ENCODE peak calls at places on chromosomes 5 and 9, in four cellular contexts. One of them, this sample, is unnamed.
A peak's percentile ranks its signal among the peaks of the same experiment; 100 is the strongest.

GRCh38 chr5:118561971-118562370 is 426.4 kb downstream of the DTWD2 start:
- DNase-seq in foreskin fibroblast: no peak
- DNase-seq in CD8-positive, alpha-beta T cell: no peak
- DNase-seq in GM23338: no peak
- DNase-seq in this sample: no peak

GRCh38 chr9:116580853-116581252 is 106.3 kb upstream of the TRIM32 start:
- DNase-seq in foreskin fibroblast: no peak
- DNase-seq in CD8-positive, alpha-beta T cell: no peak
- DNase-seq in GM23338: no peak
- DNase-seq in this sample: no peak

GRCh38 chr5:154603978-154604679 is 126.1 kb upstream of the HAND1 start:
- DNase-seq in foreskin fibroblast: no peak
- DNase-seq in CD8-positive, alpha-beta T cell: no peak
- DNase-seq in GM23338: peak; percentile 56
- DNase-seq in this sample: no peak

GRCh38 chr9:110897899-110898298 is 140.4 kb downstream of the LPAR1 start:
- DNase-seq in foreskin fibroblast: no peak
- DNase-seq in CD8-positive, alpha-beta T cell: no peak
- DNase-seq in GM23338: no peak
- DNase-seq in this sample: no peak

GRCh38 chr5:101390317-101390908 is 487.3 kb upstream of the ST8SIA4 start:
- DNase-seq in CD8-positive, alpha-beta T cell: no peak
- DNase-seq in foreskin fibroblast: peak; percentile 7
- DNase-seq in GM23338: peak; percentile 89
- DNase-seq in this sample: peak; percentile 16

GRCh38 chr5:179115845-179116524 is 55.8 kb downstream of the ZNF354C start:
- DNase-seq in GM23338: no peak
- DNase-seq in foreskin fibroblast: no peak
- DNase-seq in CD8-positive, alpha-beta T cell: no peak
- DNase-seq in this sample: no peak

GRCh38 chr5:96629774-96630173 is 32.4 kb upstream of the CAST start:
- DNase-seq in foreskin fibroblast: peak; percentile 88
- DNase-seq in CD8-positive, alpha-beta T cell: no peak
- DNase-seq in GM23338: no peak
- DNase-seq in this sample: peak; percentile 91

GRCh38 chr5:166720026-166720425 is 1571.4 kb upstream of the WWC1 start:
- DNase-seq in foreskin fibroblast: no peak
- DNase-seq in CD8-positive, alpha-beta T cell: no peak
- DNase-seq in GM23338: no peak
- DNase-seq in this sample: peak; percentile 12

GRCh38 chr5:172133359-172134029 is 54.5 kb downstream of the STK10 start:
- DNase-seq in GM23338: no peak
- DNase-seq in foreskin fibroblast: peak; percentile 98
- DNase-seq in CD8-positive, alpha-beta T cell: peak; percentile 21
- DNase-seq in this sample: peak; percentile 90

GRCh38 chr5:107894361-107894760 is 223.6 kb upstream of the EFNA5 start:
- DNase-seq in CD8-positive, alpha-beta T cell: no peak
- DNase-seq in GM23338: no peak
- DNase-seq in foreskin fibroblast: peak; percentile 29
- DNase-seq in this sample: no peak

GRCh38 chr9:112858005-112858404 is 32.7 kb downstream of the SLC46A2 start:
- DNase-seq in CD8-positive, alpha-beta T cell: no peak
- DNase-seq in foreskin fibroblast: no peak
- DNase-seq in GM23338: no peak
- DNase-seq in this sample: no peak

GRCh38 chr5:34756781-34757624 is 82.0 kb upstream of the TTC23L start:
- DNase-seq in CD8-positive, alpha-beta T cell: no peak
- DNase-seq in foreskin fibroblast: no peak
- DNase-seq in GM23338: no peak
- DNase-seq in this sample: no peak

GRCh38 chr5:116626272-116626723 is 51.7 kb upstream of the SEMA6A start:
- DNase-seq in GM23338: no peak
- DNase-seq in CD8-positive, alpha-beta T cell: no peak
- DNase-seq in foreskin fibroblast: peak; percentile 1
- DNase-seq in this sample: no peak

GRCh38 chr5:78633710-78634109 is 14.9 kb downstream of the LHFPL2 start:
- DNase-seq in CD8-positive, alpha-beta T cell: no peak
- DNase-seq in foreskin fibroblast: peak; percentile 75
- DNase-seq in GM23338: no peak
- DNase-seq in this sample: no peak

GRCh38 chr9:87515086-87515485 is 17.4 kb downstream of the DAPK1 start:
- DNase-seq in foreskin fibroblast: no peak
- DNase-seq in GM23338: no peak
- DNase-seq in CD8-positive, alpha-beta T cell: no peak
- DNase-seq in this sample: no peak

GRCh38 chr5:32805966-32806626 is 95.0 kb downstream of the NPR3 start:
- DNase-seq in CD8-positive, alpha-beta T cell: no peak
- DNase-seq in foreskin fibroblast: peak; percentile 87
- DNase-seq in GM23338: no peak
- DNase-seq in this sample: peak; percentile 69

GRCh38 chr5:164370841-164371240 is 865.4 kb downstream of the MAT2B start:
- DNase-seq in GM23338: no peak
- DNase-seq in foreskin fibroblast: no peak
- DNase-seq in CD8-positive, alpha-beta T cell: no peak
- DNase-seq in this sample: peak; percentile 45

DNA sequence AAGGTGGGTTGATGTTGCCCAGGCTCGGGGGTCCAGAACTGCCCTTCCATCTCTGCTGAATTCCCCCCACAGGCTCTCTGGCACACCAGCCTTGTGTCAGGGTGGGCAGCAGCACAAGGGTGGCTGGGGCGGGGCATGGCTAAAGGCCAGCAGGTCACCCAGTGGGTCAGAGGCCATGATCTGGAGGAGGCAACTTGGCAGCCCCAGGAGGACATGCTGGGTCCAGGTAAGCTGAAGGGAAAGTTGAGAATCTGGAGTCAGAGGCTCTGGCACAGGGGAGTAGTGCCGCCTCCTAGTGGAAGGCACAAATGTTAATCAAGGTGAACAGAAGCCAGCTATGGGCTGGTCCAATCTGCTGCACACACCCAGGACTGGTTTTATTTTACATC is 6.2 kb downstream of the TMEM8B start:
- DNase-seq in CD8-positive, alpha-beta T cell: no peak
- DNase-seq in foreskin fibroblast: no peak
- DNase-seq in GM23338: peak; percentile 74
- DNase-seq in this sample: no peak
- TF ChIP-seq CTCF in CD8-positive, alpha-beta T cell: no peak
- TF ChIP-seq CTCF in foreskin fibroblast: no peak
- TF ChIP-seq CTCF in GM23338: peak; percentile 54
- TF ChIP-seq CTCF in this sample: no peak

GRCh38 chr9:96875460-96876142 is 21.3 kb upstream of the ZNF782 start:
- DNase-seq in GM23338: peak; percentile 100
- DNase-seq in foreskin fibroblast: peak; percentile 55
- DNase-seq in CD8-positive, alpha-beta T cell: no peak
- DNase-seq in this sample: peak; percentile 92
- TF ChIP-seq CTCF in GM23338: peak; percentile 79
- TF ChIP-seq CTCF in foreskin fibroblast: peak; percentile 8
- TF ChIP-seq CTCF in CD8-positive, alpha-beta T cell: no peak
- TF ChIP-seq CTCF in this sample: peak; percentile 75

GRCh38 chr5:38724301-38725030 is 121.3 kb upstream of the OSMR start:
- DNase-seq in GM23338: no peak
- DNase-seq in foreskin fibroblast: peak; percentile 64
- DNase-seq in CD8-positive, alpha-beta T cell: no peak
- DNase-seq in this sample: peak; percentile 7
- TF ChIP-seq CTCF in GM23338: no peak
- TF ChIP-seq CTCF in foreskin fibroblast: peak; percentile 7
- TF ChIP-seq CTCF in CD8-positive, alpha-beta T cell: no peak
- TF ChIP-seq CTCF in this sample: no peak

DNA sequence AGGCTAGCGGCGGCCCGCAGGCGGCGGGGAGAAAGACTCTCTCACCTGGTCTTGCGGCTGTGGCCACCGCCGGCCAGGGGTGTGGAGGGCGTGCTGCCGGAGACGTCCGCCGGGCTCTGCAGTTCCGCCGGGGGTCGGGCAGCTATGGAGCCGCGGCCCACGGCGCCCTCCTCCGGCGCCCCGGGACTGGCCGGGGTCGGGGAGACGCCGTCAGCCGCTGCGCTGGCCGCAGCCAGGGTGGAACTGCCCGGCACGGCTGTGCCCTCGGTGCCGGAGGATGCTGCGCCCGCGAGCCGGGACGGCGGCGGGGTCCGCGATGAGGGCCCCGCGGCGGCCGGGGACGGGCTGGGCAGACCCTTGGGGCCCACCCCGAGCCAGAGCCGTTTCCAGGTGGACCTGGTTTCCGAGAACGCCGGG is 253 bp downstream of the SLC12A2 start:
- DNase-seq in CD8-positive, alpha-beta T cell: no peak
- DNase-seq in GM23338: peak; percentile 56
- DNase-seq in foreskin fibroblast: peak; percentile 56
- DNase-seq in this sample: peak; percentile 46
- TF ChIP-seq CTCF in CD8-positive, alpha-beta T cell: no peak
- TF ChIP-seq CTCF in GM23338: no peak
- TF ChIP-seq CTCF in foreskin fibroblast: peak; percentile 22
- TF ChIP-seq CTCF in this sample: peak; percentile 61

This sample was measured in RWPE1.